ENCODE peak calls at places on chromosomes 5 and 9, in six cellular contexts. E, C, G, U, D and J are unnamed samples.

GRCh38 chr9:22037954-22038690 is 29.0 kb upstream of the CDKN2B start:
- DNase-seq in G (no peak), U (no peak), C (no peak), E (no peak), D (no peak), J (no peak)

GRCh38 chr5:134547579-134547978 is 22.1 kb downstream of the JADE2 start:
- DNase-seq in E (no peak), C (no peak), U (no peak), D (no peak), G (no peak), J (no peak)

GRCh38 chr9:38032266-38032830 is 36.7 kb downstream of the SHB start:
- DNase-seq in C (peak), G (no peak), U (no peak), E (no peak), D (no peak), J (no peak)

GRCh38 chr9:546797-547223 is 294.7 kb upstream of the DMRT1 start:
- DNase-seq in C (no peak), D (no peak), E (no peak), U (no peak), G (no peak), J (no peak)

GRCh38 chr5:1659100-1660036 is 135.6 kb upstream of the LPCAT1 start:
- DNase-seq in D (no peak), E (no peak), U (no peak), G (no peak), C (peak), J (no peak)

GRCh38 chr5:64987768-64988167 is 219.0 kb downstream of the CWC27 start:
- DNase-seq in E (no peak), G (no peak), D (no peak), C (no peak), U (no peak), J (no peak)

GRCh38 chr5:32909207-32909606 is 198.1 kb downstream of the NPR3 start:
- DNase-seq in D (no peak), C (no peak), G (no peak), U (peak), E (no peak), J (no peak)

GRCh38 chr5:538801-539468 is 14.7 kb upstream of the SLC9A3 start:
- DNase-seq in E (no peak), G (no peak), D (no peak), C (no peak), U (no peak), J (no peak)

GRCh38 chr5:138064526-138064925 is 19.3 kb upstream of the WNT8A start:
- DNase-seq in D (no peak), C (no peak), U (no peak), G (no peak), E (no peak), J (no peak)

GRCh38 chr5:61132559-61132958 is 29.7 kb downstream of the SMIM15 start:
- DNase-seq in C (no peak), D (no peak), E (no peak), U (peak), G (no peak), J (no peak)

GRCh38 chr5:150511641-150512367 is 3.9 kb downstream of the NDST1 start:
- DNase-seq in G (no peak), E (no peak), U (no peak), C (peak), D (no peak), J (no peak)

GRCh38 chr5:96968074-96968473 is 32.2 kb downstream of the LNPEP start:
- DNase-seq in E (no peak), G (no peak), C (no peak), U (peak), D (no peak), J (no peak)

GRCh38 chr5:68547049-68547448 is 331.5 kb downstream of the PIK3R1 start:
- DNase-seq in E (no peak), C (no peak), G (no peak), U (no peak), D (no peak), J (no peak)

GRCh38 chr9:14027114-14027812 is 286.7 kb downstream of the NFIB start:
- DNase-seq in C (peak), U (no peak), G (no peak), D (no peak), E (no peak), J (no peak)

GRCh38 chr5:56638061-56638621 is 177.2 kb upstream of the MAP3K1 start:
- DNase-seq in G (no peak), D (no peak), C (no peak), E (no peak), U (no peak), J (no peak)

GRCh38 chr9:129604766-129605163 is 16.1 kb downstream of the C9orf50 start:
- DNase-seq in U (no peak), G (no peak), C (no peak), D (no peak), E (no peak), J (no peak)

GRCh38 chr9:107330420-107330819 is 47.3 kb downstream of the RAD23B start:
- DNase-seq in E (no peak), D (no peak), U (no peak), C (no peak), G (no peak), J (no peak)

GRCh38 chr9:76818271-76818670 is 54.0 kb downstream of the PCA3 start:
- DNase-seq in U (peak), C (peak), E (peak), D (no peak), G (no peak), J (peak)

GRCh38 chr5:148909001-148909400 is 82.6 kb downstream of the ADRB2 start:
- DNase-seq in C (no peak), E (no peak), G (no peak), U (peak), D (no peak), J (no peak)

GRCh38 chr5:23446436-23446835 is 61.0 kb upstream of the PRDM9 start:
- DNase-seq in U (peak), G (no peak), D (no peak), C (no peak), E (no peak), J (no peak)

GRCh38 chr9:131228096-131228495 is 48.2 kb downstream of the FAM78A start:
- DNase-seq in C (no peak), G (no peak), D (no peak), E (no peak), U (no peak), J (no peak)

GRCh38 chr9:112086627-112087026 is 88.5 kb downstream of the SUSD1 start:
- DNase-seq in C (no peak), G (no peak), E (no peak), U (no peak), D (no peak), J (no peak)

GRCh38 chr9:127826253-127826913 is 23.7 kb downstream of the FPGS start:
- DNase-seq in D (no peak), U (no peak), E (no peak), C (no peak), G (no peak), J (no peak)

GRCh38 chr5:73312146-73312871 is 136.3 kb downstream of the FOXD1 start:
- DNase-seq in E (no peak), C (no peak), G (no peak), U (peak), D (no peak), J (no peak)

GRCh38 chr5:74613283-74613682 is 27.2 kb downstream of the ENC1 start:
- DNase-seq in C (no peak), U (no peak), D (no peak), G (no peak), E (no peak), J (no peak)

GRCh38 chr5:146802945-146803522 is 75.5 kb downstream of the PPP2R2B start:
- DNase-seq in E (no peak), U (no peak), C (no peak), D (no peak), G (no peak), J (no peak)

GRCh38 chr9:76985581-76985980 is 33.9 kb upstream of the FOXB2 start:
- DNase-seq in D (no peak), C (no peak), G (no peak), E (no peak), U (no peak), J (no peak)

GRCh38 chr9:77912895-77913693 is 118.5 kb downstream of the GNAQ start:
- DNase-seq in G (no peak), C (no peak), D (no peak), E (no peak), U (no peak), J (no peak)

GRCh38 chr9:130971294-130971849 is 32.3 kb upstream of the FIBCD1 start:
- DNase-seq in U (no peak), G (no peak), E (no peak), D (no peak), C (no peak), J (no peak)

GRCh38 chr9:92726971-92727715 is 37.5 kb downstream of the BICD2 start:
- DNase-seq in C (no peak), D (no peak), G (no peak), E (no peak), U (no peak), J (no peak)

GRCh38 chr5:138503487-138504270 is 38.4 kb downstream of the EGR1 start:
- DNase-seq in C (peak), U (peak), D (no peak), G (no peak), E (no peak), J (no peak)

GRCh38 chr5:36777105-36777757 is 99.3 kb upstream of the NIPBL start:
- DNase-seq in D (no peak), G (no peak), E (peak), U (peak), C (peak), J (no peak)

GRCh38 chr5:180080670-180081280 is 9.2 kb upstream of the RNF130 start:
- DNase-seq in D (no peak), U (no peak), C (no peak), E (no peak), G (no peak), J (no peak)

GRCh38 chr9:126939821-126940221 is 25.2 kb downstream of the RALGPS1 start:
- DNase-seq in D (no peak), G (no peak), E (no peak), U (no peak), C (no peak), J (no peak)